ENCODE peak calls at places on chromosomes 6 and 20, in ten cellular contexts. O is HT1080; R is neural crest cell; E is cardiac septum; H is D341Med; X is stimulated activated CD4-positive, alpha-beta T cell treated with anti-CD3 and anti-CD28 coated beads, Interleukin-1b, Interleukin-23, amount 100 ng/mL, for 1 hour; S is GM13977; V is NCI-H1092; U is activated T-helper 1 cell treated with anti-CD3 and anti-CD28 coated beads, Interleukin-12 subunit alpha, Interleukin-12 subunit beta, Interleukin-2, Interleukin-4 antibody, amounts not matched to agents 30 ng/mL and 10 ng/mL and 1 ng/mL, durations not matched to agents 14 hours and 24 hours and 36 hours; Y is GDM1. M is an unnamed sample.

GRCh38 chr20:33554914-33555420 is 65.1 kb downstream of the CBFA2T2 start:
- DNase-seq in O (peak), R (no peak), E (no peak), H (peak), X (no peak), S (peak), V (peak), U (peak), Y (peak), M (peak)

GRCh38 chr6:98672681-98673475 is 161.5 kb upstream of the POU3F2 start:
- DNase-seq in O (no peak), R (no peak), E (no peak), H (no peak), X (no peak), S (no peak), V (no peak), U (no peak), Y (no peak), M (no peak)

GRCh38 chr20:44650777-44651493 is 564 bp downstream of the ADA start:
- DNase-seq in O (no peak), R (no peak), E (no peak), H (no peak), X (no peak), S (no peak), V (no peak), U (peak), Y (no peak), M (no peak)

GRCh38 chr20:35001596-35002362 is 46.1 kb downstream of the MYH7B start:
- DNase-seq in O (no peak), R (no peak), E (peak), H (no peak), X (no peak), S (no peak), V (no peak), U (no peak), Y (no peak), M (no peak)

GRCh38 chr6:7535498-7535897 is 6.0 kb upstream of the DSP start:
- DNase-seq in O (peak), R (no peak), E (no peak), H (no peak), X (no peak), S (no peak), V (no peak), U (no peak), Y (no peak), M (no peak)

GRCh38 chr6:166619912-166620311 is 7.1 kb downstream of the RPS6KA2 start:
- DNase-seq in O (peak), R (no peak), E (no peak), H (no peak), X (no peak), S (no peak), V (no peak), U (no peak), Y (no peak), M (no peak)

GRCh38 chr20:62603021-62603906 is 39.0 kb upstream of the SLCO4A1 start:
- DNase-seq in O (peak), R (no peak), E (peak), H (no peak), X (no peak), S (peak), V (peak), U (peak), Y (peak), M (peak)

GRCh38 chr20:16107172-16107870 is 465.9 kb downstream of the KIF16B start:
- DNase-seq in O (no peak), R (no peak), E (no peak), H (peak), X (no peak), S (no peak), V (peak), U (no peak), Y (no peak), M (no peak)

GRCh38 chr6:155936127-155936526 is 480.5 kb upstream of the NOX3 start:
- DNase-seq in O (no peak), R (no peak), E (no peak), H (no peak), X (no peak), S (no peak), V (no peak), U (no peak), Y (no peak), M (no peak)

GRCh38 chr6:121884056-121884455 is 448.6 kb downstream of the GJA1 start:
- DNase-seq in O (no peak), R (no peak), E (no peak), H (no peak), X (no peak), S (no peak), V (no peak), U (no peak), Y (no peak), M (no peak)

GRCh38 chr6:36599791-36600209 is 5.6 kb downstream of the SRSF3 start:
- DNase-seq in O (no peak), R (peak), E (no peak), H (peak), X (no peak), S (no peak), V (no peak), U (peak), Y (no peak), M (peak)

M was measured in dermis blood vessel endothelial cell.